ENCODE peak calls at places on chromosomes 6 and 20, in four cellular contexts. R is WTC11, M is GM12878, I is K562. C is an unnamed sample.

GRCh38 chr6:33933101-33933500 is 129.3 kb upstream of the MLN start:
- DNase-seq in M (no peak), I (no peak), R (no peak), C (no peak)

GRCh38 chr6:29681811-29682210 is 859 bp upstream of the ZFP57 start:
- DNase-seq in M (no peak), I (no peak), R (no peak), C (no peak)

GRCh38 chr6:116572162-116572561 is 858 bp downstream of the RWDD1 start:
- DNase-seq in R (no peak), I (peak), M (no peak), C (peak)

GRCh38 chr20:63769891-63770474 is 30.4 kb downstream of the SLC2A4RG start:
- DNase-seq in R (no peak), I (no peak), M (no peak), C (no peak)

GRCh38 chr6:7505196-7505699 is 36.2 kb upstream of the DSP start:
- DNase-seq in M (no peak), I (no peak), R (peak), C (peak)

GRCh38 chr20:1803216-1804128 is 91.7 kb upstream of the SIRPA start:
- DNase-seq in I (no peak), M (no peak), R (peak), C (peak)

GRCh38 chr20:2524435-2525272 is 11.7 kb upstream of the TMC2 start:
- DNase-seq in I (peak), R (peak), M (peak), C (peak)

GRCh38 chr6:45854343-45854742 is 161.3 kb downstream of the CLIC5 start:
- DNase-seq in I (no peak), M (no peak), R (no peak), C (no peak)

GRCh38 chr6:5684320-5684719 is 322.4 kb downstream of the NRN1 start:
- DNase-seq in M (no peak), R (no peak), I (no peak), C (no peak)

GRCh38 chr6:137879301-137879700 is 12.2 kb downstream of the TNFAIP3 start:
- DNase-seq in R (no peak), M (no peak), I (no peak), C (no peak)

GRCh38 chr6:30922447-30922852 is 8.4 kb downstream of the VARS2 start:
- DNase-seq in R (no peak), I (no peak), M (no peak), C (no peak)

GRCh38 chr6:118786696-118787453 is 107.1 kb upstream of the ASF1A start:
- DNase-seq in M (no peak), I (no peak), R (no peak), C (no peak)

GRCh38 chr6:136791296-136792065 is 796 bp downstream of the MAP3K5 start:
- DNase-seq in M (peak), R (peak), I (peak), C (peak)

GRCh38 chr6:136792066-136792944 is at the start of gene MAP3K5:
- DNase-seq in I (peak), M (no peak), R (peak), C (peak)

GRCh38 chr6:136790411-136791295 is 1.6 kb downstream of the MAP3K5 start:
- DNase-seq in R (no peak), I (no peak), M (no peak), C (no peak)

GRCh38 chr6:136793348-136793747 is 1.1 kb upstream of the MAP3K5 start:
- DNase-seq in M (no peak), R (no peak), I (no peak), C (no peak)

GRCh38 chr6:136792945-136793289 is 640 bp upstream of the MAP3K5 start:
- DNase-seq in M (no peak), I (peak), R (peak), C (peak)
- TF ChIP-seq USF1 in M (no peak), I (no peak), R (no peak), C (no peak)

DNA sequence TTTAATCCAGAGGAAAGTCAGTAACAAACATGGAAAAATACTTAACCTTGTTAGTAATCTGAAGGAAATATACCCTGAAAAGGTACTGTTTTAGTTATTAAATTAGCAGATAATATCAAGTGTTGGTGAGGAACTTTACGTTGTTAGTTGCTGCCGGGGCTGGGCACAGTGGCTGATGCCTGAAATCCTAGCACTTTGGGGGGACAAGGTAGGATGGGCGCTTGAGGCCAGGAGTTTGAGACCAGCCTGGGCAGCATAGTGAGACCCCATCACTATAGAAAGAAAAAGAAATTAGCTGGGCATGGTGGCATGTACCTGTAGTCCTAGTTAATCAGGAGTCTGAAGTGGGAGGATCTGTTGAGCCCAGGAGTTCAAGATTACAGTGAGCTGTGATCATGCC is 72.7 kb upstream of the DYNLRB1 start:
- DNase-seq in I (no peak), M (no peak), R (no peak), C (no peak)
- TF ChIP-seq USF1 in I (no peak), M (no peak), R (no peak), C (no peak)

GRCh38 chr6:75480425-75480824 is 13.2 kb downstream of the FILIP1 start:
- DNase-seq in M (no peak), I (no peak), R (no peak), C (no peak)
- TF ChIP-seq USF1 in M (no peak), I (no peak), R (no peak), C (no peak)

GRCh38 chr20:3800256-3800877 is 4.3 kb downstream of the CDC25B start:
- DNase-seq in M (no peak), I (no peak), R (peak), C (no peak)

GRCh38 chr20:3797592-3798404 is 1.7 kb downstream of the CDC25B start:
- DNase-seq in I (peak), R (no peak), M (no peak), C (peak)

GRCh38 chr20:3798405-3798768 is 2.3 kb downstream of the CDC25B start:
- DNase-seq in I (no peak), R (no peak), M (no peak), C (no peak)

GRCh38 chr20:3797226-3797545 is 1.1 kb downstream of the CDC25B start:
- DNase-seq in M (no peak), R (no peak), I (no peak), C (peak)

DNA sequence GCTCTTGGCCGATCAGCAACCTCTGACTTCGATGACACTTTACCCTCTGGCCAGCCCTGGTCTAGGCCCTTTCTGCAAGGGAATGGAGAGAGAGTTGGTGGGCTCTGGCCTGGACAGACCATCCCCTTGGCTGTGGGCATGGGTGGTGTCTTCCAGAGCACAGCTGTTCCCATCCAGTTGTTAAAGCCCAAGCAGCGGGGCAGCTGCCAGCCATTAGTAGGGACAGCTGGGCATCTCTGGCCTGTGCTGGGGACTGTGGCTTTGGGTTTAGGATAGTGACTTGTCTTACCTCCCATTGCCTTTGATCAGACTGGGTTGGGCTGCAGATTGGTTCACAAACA is 2.8 kb downstream of the CDC25B start:
- DNase-seq in M (no peak), R (no peak), I (no peak), C (no peak)
- TF ChIP-seq USF1 in M (no peak), R (no peak), I (no peak), C (no peak)

GRCh38 chr20:60219984-60220540 is 261.8 kb downstream of the CDH26 start:
- DNase-seq in M (no peak), R (no peak), I (no peak), C (no peak)
- TF ChIP-seq USF1 in M (no peak), R (no peak), I (no peak), C (no peak)

GRCh38 chr6:159833556-159833955 is 33.5 kb downstream of the PNLDC1 start:
- DNase-seq in I (no peak), M (no peak), R (no peak), C (no peak)
- TF ChIP-seq USF1 in I (no peak), M (no peak), R (no peak), C (no peak)

GRCh38 chr6:111480988-111481830 is 1.8 kb downstream of the REV3L start:
- DNase-seq in I (no peak), M (no peak), R (no peak), C (no peak)

GRCh38 chr6:111477481-111477938 is 5.5 kb downstream of the REV3L start:
- DNase-seq in I (no peak), M (peak), R (no peak), C (no peak)

GRCh38 chr6:111478064-111478476 is 4.9 kb downstream of the REV3L start:
- DNase-seq in I (no peak), R (no peak), M (no peak), C (no peak)

GRCh38 chr6:111481836-111482235 is 1.2 kb downstream of the REV3L start:
- DNase-seq in M (no peak), R (no peak), I (no peak), C (no peak)

GRCh38 chr6:111478749-111479148 is 4.3 kb downstream of the REV3L start:
- DNase-seq in I (no peak), M (peak), R (no peak), C (no peak)
- TF ChIP-seq USF1 in I (no peak), M (no peak), R (no peak), C (no peak)